ENCODE peak calls at places on chromosome X, in eight cellular contexts. I is adrenal gland; X is CD8-positive, alpha-beta T cell; T is activated CD8-positive, alpha-beta memory T cell treated with anti-CD3 and anti-CD28 coated beads for 4 hours; M is LoVo; K is pons; B is activated naive CD8-positive, alpha-beta T cell treated with anti-CD3 and anti-CD28 coated beads, Interleukin-2, amount 50 U/mL, for 16 hours; R is NCI-H1417. G is an unnamed sample.

GRCh38 chrX:53116101-53116500 is 22.2 kb downstream of the KANTR start:
- DNase-seq in I (peak; percentile 31), X (no peak), T (no peak), M (no peak), K (peak; percentile 23), B (no peak), R (no peak), G (no peak)

GRCh38 chrX:44908838-44909237 is 35.9 kb downstream of the KDM6A start:
- DNase-seq in I (no peak), X (no peak), T (no peak), M (no peak), K (no peak), B (no peak), R (no peak), G (no peak)

GRCh38 chrX:24360272-24360671 is at the start of gene SUPT20HL1:
- DNase-seq in I (no peak), X (no peak), T (no peak), M (no peak), K (no peak), B (no peak), R (no peak), G (no peak)

GRCh38 chrX:14497184-14497666 is 32.1 kb upstream of the GLRA2 start:
- DNase-seq in I (no peak), X (no peak), T (no peak), M (no peak), K (peak; percentile 19), B (no peak), R (peak; percentile 31), G (no peak)

GRCh38 chrX:1164322-1165288 is 47.8 kb downstream of the CRLF2 start:
- DNase-seq in I (peak; percentile 20), X (no peak), T (no peak), M (no peak), K (no peak), B (no peak), R (no peak), G (no peak)

GRCh38 chrX:136168929-136169735 is 21.8 kb downstream of the FHL1 start:
- DNase-seq in I (peak; percentile 37), X (no peak), T (no peak), M (no peak), K (peak; percentile 19), B (no peak), R (peak; percentile 82), G (no peak)

GRCh38 chrX:153444333-153445011 is 1.4 kb downstream of the TREX2 start:
- DNase-seq in I (no peak), X (no peak), T (no peak), M (no peak), K (no peak), B (no peak), R (no peak), G (no peak)

GRCh38 chrX:12526296-12526695 is 264.9 kb upstream of the PRPS2 start:
- DNase-seq in I (no peak), X (no peak), T (no peak), M (no peak), K (no peak), B (no peak), R (peak; percentile 40), G (no peak)

GRCh38 chrX:23699636-23700194 is 32.4 kb downstream of the PRDX4 start:
- DNase-seq in I (no peak), X (no peak), T (peak; percentile 5), M (no peak), K (peak; percentile 54), B (no peak), R (no peak), G (no peak)

GRCh38 chrX:109481986-109482385 is at the start of gene GUCY2F:
- DNase-seq in I (no peak), X (no peak), T (no peak), M (no peak), K (no peak), B (no peak), R (no peak), G (no peak)

GRCh38 chrX:153922932-153923857 is 2.9 kb downstream of the ARHGAP4 start:
- DNase-seq in I (peak; percentile 80), X (no peak), T (no peak), M (no peak), K (peak; percentile 44), B (no peak), R (peak; percentile 33), G (no peak)

GRCh38 chrX:48974574-48974973 is 2.9 kb upstream of the KCND1 start:
- DNase-seq in I (no peak), X (no peak), T (no peak), M (no peak), K (no peak), B (no peak), R (no peak), G (no peak)

GRCh38 chrX:78199851-78200250 is 60.4 kb upstream of the TAF9B start:
- DNase-seq in I (no peak), X (no peak), T (no peak), M (peak; percentile 11), K (no peak), B (no peak), R (peak; percentile 32), G (peak; percentile 3)

GRCh38 chrX:111837226-111837625 is 38.8 kb upstream of the TRPC5OS start:
- DNase-seq in I (no peak), X (no peak), T (no peak), M (no peak), K (peak; percentile 6), B (no peak), R (peak; percentile 32), G (no peak)

GRCh38 chrX:1587161-1587560 is 4.2 kb upstream of the AKAP17A start:
- DNase-seq in I (no peak), X (no peak), T (no peak), M (no peak), K (no peak), B (no peak), R (no peak), G (no peak)

GRCh38 chrX:142982679-142983078 is 43.0 kb upstream of the SPANXN4 start:
- DNase-seq in I (no peak), X (no peak), T (no peak), M (no peak), K (no peak), B (no peak), R (no peak), G (no peak)

GRCh38 chrX:106952988-106953387 is 32.8 kb downstream of the CLDN2 start:
- DNase-seq in I (no peak), X (no peak), T (no peak), M (no peak), K (peak; percentile 1), B (no peak), R (peak; percentile 17), G (no peak)

GRCh38 chrX:72031118-72031517 is 100.6 kb downstream of the RTL5 start:
- DNase-seq in I (no peak), X (no peak), T (no peak), M (no peak), K (no peak), B (no peak), R (no peak), G (no peak)